ENCODE peak calls at places on chromosomes 6 and 20, in six cellular contexts. Z, L, W, E, I and F are unnamed samples.

GRCh38 chr6:144113366-144113765 is 18.0 kb upstream of the SF3B5 start:
- DNase-seq in Z (no peak), L (no peak), W (no peak), E (no peak), I (no peak), F (no peak)

GRCh38 chr6:21909321-21909720 is 315.8 kb downstream of the SOX4 start:
- DNase-seq in Z (no peak), L (no peak), W (no peak), E (no peak), I (no peak), F (no peak)

GRCh38 chr6:37324131-37325033 is 29.4 kb upstream of the RNF8 start:
- DNase-seq in Z (no peak), L (no peak), W (no peak), E (peak), I (no peak), F (no peak)

GRCh38 chr6:24188571-24188970 is 62.6 kb downstream of the NRSN1 start:
- DNase-seq in Z (no peak), L (no peak), W (no peak), E (no peak), I (no peak), F (no peak)

GRCh38 chr20:59006864-59007757 is at the start of gene CTSZ:
- DNase-seq in Z (no peak), L (no peak), W (no peak), E (peak), I (no peak), F (no peak)

GRCh38 chr6:162621246-162621645 is 106.3 kb downstream of the PRKN start:
- DNase-seq in Z (peak), L (no peak), W (no peak), E (no peak), I (no peak), F (no peak)

GRCh38 chr6:79946773-79947190 is 571 bp downstream of the ELOVL4 start:
- DNase-seq in Z (no peak), L (no peak), W (peak), E (peak), I (no peak), F (no peak)

GRCh38 chr20:37277253-37277593 is 12.2 kb upstream of the MANBAL start:
- DNase-seq in Z (no peak), L (no peak), W (no peak), E (no peak), I (no peak), F (no peak)

GRCh38 chr20:61803903-61804804 is 261.5 kb downstream of the TAF4 start:
- DNase-seq in Z (no peak), L (no peak), W (no peak), E (peak), I (no peak), F (no peak)